ENCODE peak calls at places on chromosomes 7 and 10, in five cellular contexts. M, U, P, J and L are unnamed samples.

GRCh38 chr10:3848768-3849643 is 64.0 kb upstream of the KLF6 start:
- DNase-seq in M (no peak), J (no peak), U (peak; percentile 70), P (peak; percentile 58), L (no peak)

GRCh38 chr10:68088030-68088396 is 12.9 kb upstream of the HERC4 start:
- DNase-seq in M (no peak), U (no peak), P (no peak), J (no peak), L (no peak)

GRCh38 chr10:121696854-121697253 is 98.6 kb upstream of the FGFR2 start:
- DNase-seq in U (peak; percentile 6), M (peak; percentile 31), J (no peak), P (no peak), L (no peak)

GRCh38 chr10:35367107-35367859 is 31.0 kb downstream of the CCNY start:
- DNase-seq in U (no peak), M (no peak), J (no peak), P (no peak), L (no peak)

GRCh38 chr10:98638920-98639319 is 192.2 kb upstream of the HPS1 start:
- DNase-seq in U (no peak), J (no peak), M (no peak), P (no peak), L (no peak)

GRCh38 chr7:147607151-147607800 is 983.3 kb upstream of the C7orf33 start:
- DNase-seq in M (no peak), J (no peak), P (no peak), U (no peak), L (no peak)

GRCh38 chr10:117214401-117214800 is 17.1 kb downstream of the KCNK18 start:
- DNase-seq in P (no peak), U (peak; percentile 18), M (no peak), J (no peak), L (no peak)

GRCh38 chr10:119650692-119651513 is at the start of gene BAG3:
- DNase-seq in J (peak; percentile 66), U (peak; percentile 97), M (peak; percentile 97), P (peak; percentile 95), L (peak; percentile 95)

GRCh38 chr10:78044179-78044578 is 10.5 kb downstream of the RPS24 start:
- DNase-seq in J (no peak), M (no peak), P (no peak), U (no peak), L (no peak)

GRCh38 chr7:156655232-156655628 is 14.7 kb downstream of the RNF32 start:
- DNase-seq in U (no peak), J (no peak), P (no peak), M (no peak), L (no peak)

GRCh38 chr10:78619244-78619851 is 449.4 kb upstream of the ZMIZ1 start:
- DNase-seq in J (no peak), P (no peak), U (no peak), M (no peak), L (no peak)

GRCh38 chr7:44633254-44634186 is 27.1 kb downstream of the OGDH start:
- DNase-seq in M (peak; percentile 76), P (peak; percentile 98), J (no peak), U (peak; percentile 95), L (no peak)

GRCh38 chr10:89263091-89263490 is 11.5 kb upstream of the LIPA start:
- DNase-seq in U (no peak), J (no peak), P (no peak), M (no peak), L (no peak)

GRCh38 chr10:62479523-62479922 is 105.4 kb downstream of the ZNF365 start:
- DNase-seq in J (no peak), M (no peak), P (no peak), U (no peak), L (no peak)

GRCh38 chr10:118983263-118983662 is 46.3 kb upstream of the NANOS1 start:
- DNase-seq in J (no peak), M (no peak), P (no peak), U (peak; percentile 11), L (no peak)

GRCh38 chr10:99525897-99526296 is 6.8 kb upstream of the NKX2-3 start:
- DNase-seq in J (no peak), M (no peak), U (no peak), P (no peak), L (no peak)

GRCh38 chr10:126878594-126878993 is 26.6 kb upstream of the DOCK1 start:
- DNase-seq in U (no peak), P (no peak), M (no peak), J (no peak), L (peak; percentile 12)

GRCh38 chr7:121428857-121429489 is 32.9 kb upstream of the FAM3C start:
- DNase-seq in J (no peak), U (peak; percentile 69), P (peak; percentile 77), M (no peak), L (no peak)

GRCh38 chr7:6636741-6637543 is at the start of gene ZNF316:
- DNase-seq in M (no peak), J (peak; percentile 86), P (peak; percentile 52), U (peak; percentile 56), L (peak; percentile 94)

GRCh38 chr10:26799342-26799741 is 61.4 kb downstream of the ABI1 start:
- DNase-seq in U (no peak), P (no peak), M (no peak), J (no peak), L (no peak)

GRCh38 chr7:32586291-32587221 is 91.3 kb downstream of the AVL9 start:
- DNase-seq in P (peak; percentile 99), M (no peak), U (peak; percentile 97), J (peak; percentile 23), L (no peak)